ENCODE peak calls at places on chromosomes 5 and 9, in eight cellular contexts. X is uterus, Z is HepG2, T is gastrocnemius medialis, V is K562, S is adrenal gland, G is transverse colon, A is thyroid gland. L is an unnamed sample. For H3K4me1, the result is how much of the 10 kb centered on the place peaks cover.

GRCh38 chr5:141742866-141743651 is 61.0 kb upstream of the ARAP3 start:
- DNase-seq in X (no peak), Z (no peak), T (no peak), V (peak), S (peak), G (no peak), A (peak), L (no peak)

GRCh38 chr9:19342927-19343326 is 37.1 kb downstream of the RPS6 start:
- DNase-seq in X (no peak), Z (no peak), T (no peak), V (no peak), S (no peak), G (no peak), A (no peak), L (no peak)

GRCh38 chr9:128690684-128691034 is 1.6 kb downstream of the SET start:
- DNase-seq in X (no peak), Z (no peak), T (no peak), V (no peak), S (no peak), G (no peak), A (no peak), L (no peak)

GRCh38 chr5:77353251-77353650 is 138.9 kb downstream of the WDR41 start:
- DNase-seq in X (no peak), Z (no peak), T (no peak), V (no peak), S (no peak), G (no peak), A (no peak), L (no peak)

GRCh38 chr5:27818888-27819287 is 780.5 kb upstream of the CDH9 start:
- DNase-seq in X (no peak), Z (no peak), T (no peak), V (no peak), S (no peak), G (no peak), A (no peak), L (no peak)

GRCh38 chr9:77879344-77880089 is 152.1 kb downstream of the GNAQ start:
- DNase-seq in X (no peak), Z (no peak), T (no peak), V (no peak), S (no peak), G (peak), A (peak), L (no peak)

GRCh38 chr9:69671291-69671903 is 774 bp downstream of the APBA1 start:
- DNase-seq in X (peak), Z (no peak), T (no peak), V (no peak), S (peak), G (peak), A (no peak), L (peak)

GRCh38 chr9:111066427-111066826 is 28.2 kb upstream of the LPAR1 start:
- DNase-seq in X (no peak), Z (no peak), T (no peak), V (no peak), S (no peak), G (no peak), A (no peak), L (no peak)

GRCh38 chr5:115459844-115460243 is 84.7 kb downstream of the FEM1C start:
- DNase-seq in X (no peak), Z (no peak), T (no peak), V (no peak), S (no peak), G (no peak), A (no peak), L (no peak)

GRCh38 chr9:106880863-106881262 is 17.9 kb downstream of the ZNF462 start:
- DNase-seq in X (no peak), Z (no peak), T (peak), V (no peak), S (peak), G (no peak), A (no peak), L (no peak)
- H3K4me1 ChIP-seq in X (under half), Z (under half), T (half or more), V (under half), S (half or more), G (half or more), A (half or more), L (under half)

GRCh38 chr5:150946351-150946905 is 41.6 kb upstream of the ZNF300 start:
- DNase-seq in X (peak), Z (no peak), T (peak), V (peak), S (peak), G (peak), A (peak), L (peak)
- TF ChIP-seq POLR2A in X (peak), Z (no peak), T (no peak), V (peak), S (no peak), G (no peak), A (peak), L (no peak)

DNA sequence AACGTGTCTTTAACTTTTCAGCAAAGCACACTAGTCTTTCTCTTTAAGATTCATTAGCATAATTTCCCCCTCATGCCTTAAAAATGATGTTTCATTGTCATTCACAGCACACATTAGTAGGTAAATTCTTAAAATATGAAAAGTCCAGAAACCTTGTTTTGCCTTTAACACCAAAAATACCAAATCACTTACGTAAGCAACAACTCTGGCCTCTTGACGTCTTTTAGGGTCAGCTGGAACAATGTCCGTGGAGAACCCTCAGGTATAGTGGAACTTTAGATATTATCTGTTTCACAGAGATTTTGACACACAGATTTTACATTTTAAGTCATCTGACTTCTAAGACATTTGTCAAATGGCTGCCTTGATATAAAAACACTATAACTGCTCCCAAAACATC is 30.9 kb downstream of the LNPEP start:
- DNase-seq in X (no peak), Z (no peak), T (no peak), V (no peak), S (no peak), G (no peak), A (no peak), L (no peak)
- H3K4me1 ChIP-seq in X (under half), Z (under half), T (half or more), V (under half), S (half or more), G (half or more), A (under half), L (under half)

GRCh38 chr9:122265265-122265900 is 701 bp downstream of the MRRF start:
- DNase-seq in X (no peak), Z (peak), T (peak), V (peak), S (no peak), G (peak), A (peak), L (no peak)
- TF ChIP-seq POLR2A in X (no peak), Z (no peak), T (no peak), V (no peak), S (no peak), G (no peak), A (no peak), L (no peak)

GRCh38 chr9:96137666-96138429 is 164.1 kb downstream of the HSD17B3 start:
- DNase-seq in X (no peak), Z (no peak), T (no peak), V (no peak), S (no peak), G (no peak), A (no peak), L (no peak)

GRCh38 chr9:96133296-96134010 is 168.5 kb downstream of the HSD17B3 start:
- DNase-seq in X (no peak), Z (no peak), T (no peak), V (no peak), S (no peak), G (no peak), A (no peak), L (no peak)

GRCh38 chr9:96135071-96135825 is 166.7 kb downstream of the HSD17B3 start:
- DNase-seq in X (no peak), Z (no peak), T (no peak), V (no peak), S (no peak), G (no peak), A (no peak), L (no peak)

GRCh38 chr9:96136992-96137665 is 164.8 kb downstream of the HSD17B3 start:
- DNase-seq in X (no peak), Z (no peak), T (peak), V (no peak), S (no peak), G (peak), A (peak), L (no peak)

DNA sequence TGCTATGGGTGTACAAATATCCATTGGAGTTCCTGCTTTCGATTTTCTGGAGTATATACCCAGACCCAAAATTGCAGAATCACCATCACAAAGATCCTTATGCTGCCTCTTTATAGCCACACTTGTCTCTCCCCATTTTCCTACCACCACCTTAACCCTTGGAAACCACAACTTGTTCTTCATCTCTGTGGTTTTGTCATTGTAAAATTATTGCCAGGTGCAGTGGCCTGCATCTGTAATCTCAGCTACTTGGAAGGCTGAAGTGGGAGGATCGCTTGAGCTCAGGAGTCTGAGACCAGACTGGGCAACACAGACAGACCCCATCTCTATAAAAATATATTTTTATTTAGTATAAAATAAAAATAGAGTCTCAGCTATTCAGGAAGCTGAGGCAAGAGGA is 166.1 kb downstream of the HSD17B3 start:
- DNase-seq in X (no peak), Z (no peak), T (no peak), V (no peak), S (no peak), G (no peak), A (no peak), L (no peak)
- H3K4me1 ChIP-seq in X (under half), Z (under half), T (under half), V (under half), S (under half), G (half or more), A (under half), L (under half)

L was measured in right lobe of liver.